ENCODE peak calls at places on chromosomes 3 and 15, in six cellular contexts. N is activated CD4-positive, alpha-beta T cell treated with anti-CD3 and anti-CD28 coated beads, Interleukin-2, amount 50 U/mL, for 24 hours; O is esophagus squamous epithelium; E is C1 segment of cervical spinal cord; X is non-pigmented ciliary epithelial cell; D is activated B cell treated with CpG ODN at 0.5 μM for 24 hours. Z is an unnamed sample.
A peak's percentile ranks its signal among the peaks of the same experiment; 100 is the strongest.

GRCh38 chr15:75230016-75230343 is 28.2 kb upstream of the GOLGA6C start:
- DNase-seq in N (no peak), O (no peak), E (no peak), X (no peak), D (peak; percentile 7), Z (no peak)

GRCh38 chr15:81786776-81787175 is 259.0 kb downstream of the MEX3B start:
- DNase-seq in N (no peak), O (no peak), E (no peak), X (no peak), D (no peak), Z (no peak)

GRCh38 chr15:31236184-31237041 is 90.2 kb upstream of the KLF13 start:
- DNase-seq in N (no peak), O (no peak), E (no peak), X (peak; percentile 83), D (no peak), Z (no peak)

GRCh38 chr15:38768970-38769369 is 204.4 kb upstream of the RASGRP1 start:
- DNase-seq in N (no peak), O (no peak), E (no peak), X (no peak), D (no peak), Z (no peak)

GRCh38 chr3:196399485-196399945 is 32.7 kb downstream of the UBXN7 start:
- DNase-seq in N (no peak), O (no peak), E (no peak), X (peak; percentile 26), D (no peak), Z (no peak)

GRCh38 chr3:52393131-52393807 is 51.6 kb downstream of the SEMA3G start:
- DNase-seq in N (no peak), O (no peak), E (no peak), X (no peak), D (no peak), Z (no peak)

GRCh38 chr3:30408105-30408557 is 198.3 kb upstream of the TGFBR2 start:
- DNase-seq in N (no peak), O (no peak), E (no peak), X (no peak), D (no peak), Z (no peak)

GRCh38 chr3:152328841-152329240 is 60.1 kb downstream of the MBNL1 start:
- DNase-seq in N (no peak), O (no peak), E (no peak), X (no peak), D (no peak), Z (no peak)

GRCh38 chr3:13235079-13235478 is 161.8 kb upstream of the IQSEC1 start:
- DNase-seq in N (no peak), O (no peak), E (no peak), X (no peak), D (peak; percentile 32), Z (no peak)

GRCh38 chr3:72309626-72310025 is 524.7 kb upstream of the PROK2 start:
- DNase-seq in N (no peak), O (no peak), E (no peak), X (no peak), D (no peak), Z (no peak)

GRCh38 chr3:19232566-19232965 is 84.3 kb downstream of the KCNH8 start:
- DNase-seq in N (no peak), O (no peak), E (no peak), X (no peak), D (no peak), Z (no peak)

GRCh38 chr3:106797461-106797860 is 579.8 kb upstream of the CCDC54 start:
- DNase-seq in N (no peak), O (no peak), E (no peak), X (no peak), D (no peak), Z (no peak)

GRCh38 chr15:96276438-96277210 is 53.9 kb upstream of the NR2F2 start:
- DNase-seq in N (no peak), O (no peak), E (no peak), X (no peak), D (no peak), Z (no peak)

GRCh38 chr3:172167892-172168648 is 128.7 kb downstream of the FNDC3B start:
- DNase-seq in N (no peak), O (no peak), E (no peak), X (no peak), D (no peak), Z (no peak)

GRCh38 chr15:54288049-54288448 is 309.8 kb downstream of the UNC13C start:
- DNase-seq in N (no peak), O (no peak), E (no peak), X (no peak), D (no peak), Z (no peak)

GRCh38 chr15:41536866-41537265 is 7.2 kb downstream of the RPAP1 start:
- DNase-seq in N (no peak), O (no peak), E (no peak), X (no peak), D (no peak), Z (no peak)

GRCh38 chr3:148957586-148957985 is 33.8 kb upstream of the GYG1 start:
- DNase-seq in N (no peak), O (no peak), E (no peak), X (no peak), D (no peak), Z (no peak)

GRCh38 chr15:37130356-37130755 is 30.0 kb upstream of the MEIS2 start:
- DNase-seq in N (no peak), O (no peak), E (no peak), X (no peak), D (no peak), Z (no peak)

GRCh38 chr15:58842713-58843396 is 71.8 kb downstream of the MINDY2 start:
- DNase-seq in N (no peak), O (no peak), E (no peak), X (no peak), D (no peak), Z (no peak)

GRCh38 chr15:85411992-85412538 is 31.7 kb downstream of the AKAP13 start:
- DNase-seq in N (no peak), O (no peak), E (no peak), X (no peak), D (no peak), Z (no peak)

GRCh38 chr3:27349832-27350231 is 19.4 kb downstream of the NEK10 start:
- DNase-seq in N (no peak), O (no peak), E (no peak), X (no peak), D (no peak), Z (no peak)

GRCh38 chr15:32117122-32117521 is 86.8 kb downstream of the CHRNA7 start:
- DNase-seq in N (no peak), O (no peak), E (no peak), X (no peak), D (no peak), Z (no peak)

GRCh38 chr3:142210144-142210543 is 15.2 kb downstream of the GK5 start:
- DNase-seq in N (no peak), O (no peak), E (no peak), X (no peak), D (no peak), Z (no peak)

GRCh38 chr3:151537751-151538150 is 76.9 kb upstream of the IGSF10 start:
- DNase-seq in N (no peak), O (no peak), E (no peak), X (peak; percentile 15), D (no peak), Z (no peak)

GRCh38 chr15:69574506-69574905 is 121.9 kb downstream of the RPLP1 start:
- DNase-seq in N (no peak), O (no peak), E (no peak), X (no peak), D (no peak), Z (no peak)

GRCh38 chr15:31360158-31360561 is 33.5 kb downstream of the KLF13 start:
- DNase-seq in N (no peak), O (no peak), E (no peak), X (no peak), D (no peak), Z (no peak)

GRCh38 chr3:43071313-43071893 is 34.5 kb downstream of the POMGNT2 start:
- DNase-seq in N (no peak), O (no peak), E (no peak), X (no peak), D (no peak), Z (no peak)

GRCh38 chr3:104521606-104522336 is 844.9 kb upstream of the ALCAM start:
- DNase-seq in N (no peak), O (no peak), E (no peak), X (no peak), D (peak; percentile 49), Z (no peak)

GRCh38 chr3:109364088-109364487 is 26.7 kb upstream of the DPPA4 start:
- DNase-seq in N (no peak), O (no peak), E (no peak), X (no peak), D (no peak), Z (no peak)

GRCh38 chr15:77786956-77787355 is 154.2 kb upstream of the LINGO1 start:
- DNase-seq in N (no peak), O (no peak), E (no peak), X (no peak), D (no peak), Z (no peak)

GRCh38 chr15:36370051-36370734 is 209.2 kb upstream of the CDIN1 start:
- DNase-seq in N (no peak), O (no peak), E (no peak), X (no peak), D (no peak), Z (no peak)

GRCh38 chr3:100802126-100802525 is 92.8 kb downstream of the TFG start:
- DNase-seq in N (no peak), O (no peak), E (no peak), X (no peak), D (no peak), Z (no peak)

GRCh38 chr3:28972921-28973320 is 307.9 kb upstream of the RBMS3 start:
- DNase-seq in N (no peak), O (no peak), E (no peak), X (peak; percentile 50), D (no peak), Z (no peak)

GRCh38 chr15:80660114-80660513 is 35.0 kb upstream of the ABHD17C start:
- DNase-seq in N (no peak), O (no peak), E (no peak), X (peak; percentile 2), D (no peak), Z (no peak)

GRCh38 chr3:139327861-139328260 is 16.0 kb upstream of the MRPS22 start:
- DNase-seq in N (no peak), O (no peak), E (no peak), X (no peak), D (no peak), Z (no peak)

GRCh38 chr3:29936766-29937165 is 655.9 kb downstream of the RBMS3 start:
- DNase-seq in N (no peak), O (no peak), E (no peak), X (no peak), D (no peak), Z (no peak)

GRCh38 chr3:48412375-48413001 is 17.4 kb downstream of the PLXNB1 start:
- DNase-seq in N (no peak), O (no peak), E (no peak), X (no peak), D (no peak), Z (no peak)

GRCh38 chr3:53513556-53514190 is 19.3 kb downstream of the CACNA1D start:
- DNase-seq in N (no peak), O (no peak), E (no peak), X (no peak), D (no peak), Z (no peak)